ENCODE peak calls at places on chromosomes 3 and 15, in eight cellular contexts. D is A549, W is SK-N-SH, P is HepG2, Z is IMR-90, E is K562, T is H1, B is GM12878. V is an unnamed sample.

GRCh38 chr3:71495708-71496472 is 87.6 kb downstream of the FOXP1 start:
- DNase-seq in D (peak; percentile 60), W (no peak), P (peak; percentile 5), Z (peak; percentile 91), E (peak; percentile 47), T (no peak), B (no peak), V (no peak)

GRCh38 chr3:71119171-71119570 is 464.4 kb downstream of the FOXP1 start:
- DNase-seq in D (no peak), W (no peak), P (no peak), Z (peak; percentile 44), E (no peak), T (no peak), B (no peak), V (no peak)

GRCh38 chr15:100703032-100703578 is 100.7 kb downstream of the ASB7 start:
- DNase-seq in D (no peak), W (no peak), P (no peak), Z (peak; percentile 93), E (peak; percentile 24), T (no peak), B (peak; percentile 84), V (no peak)

GRCh38 chr15:92880796-92881569 is 19.1 kb upstream of the CHD2 start:
- DNase-seq in D (no peak), W (no peak), P (no peak), Z (no peak), E (no peak), T (no peak), B (no peak), V (no peak)

GRCh38 chr3:107241217-107241616 is 136.0 kb upstream of the CCDC54 start:
- DNase-seq in D (peak; percentile 49), W (peak; percentile 32), P (no peak), Z (no peak), E (peak; percentile 33), T (no peak), B (no peak), V (peak; percentile 37)

GRCh38 chr3:127744216-127744815 is 71.6 kb downstream of the ABTB1 start:
- DNase-seq in D (no peak), W (peak; percentile 49), P (no peak), Z (no peak), E (no peak), T (no peak), B (no peak), V (no peak)

GRCh38 chr15:58748040-58748786 is 1.3 kb downstream of the ADAM10 start:
- DNase-seq in D (no peak), W (no peak), P (no peak), Z (no peak), E (no peak), T (no peak), B (no peak), V (no peak)

GRCh38 chr3:89246326-89246725 is 138.9 kb downstream of the EPHA3 start:
- DNase-seq in D (no peak), W (no peak), P (no peak), Z (no peak), E (no peak), T (peak; percentile 62), B (no peak), V (peak; percentile 66)

GRCh38 chr3:24829011-24829581 is 334.4 kb upstream of the THRB start:
- DNase-seq in D (peak; percentile 31), W (peak; percentile 93), P (no peak), Z (no peak), E (no peak), T (peak; percentile 76), B (no peak), V (peak; percentile 53)

DNA sequence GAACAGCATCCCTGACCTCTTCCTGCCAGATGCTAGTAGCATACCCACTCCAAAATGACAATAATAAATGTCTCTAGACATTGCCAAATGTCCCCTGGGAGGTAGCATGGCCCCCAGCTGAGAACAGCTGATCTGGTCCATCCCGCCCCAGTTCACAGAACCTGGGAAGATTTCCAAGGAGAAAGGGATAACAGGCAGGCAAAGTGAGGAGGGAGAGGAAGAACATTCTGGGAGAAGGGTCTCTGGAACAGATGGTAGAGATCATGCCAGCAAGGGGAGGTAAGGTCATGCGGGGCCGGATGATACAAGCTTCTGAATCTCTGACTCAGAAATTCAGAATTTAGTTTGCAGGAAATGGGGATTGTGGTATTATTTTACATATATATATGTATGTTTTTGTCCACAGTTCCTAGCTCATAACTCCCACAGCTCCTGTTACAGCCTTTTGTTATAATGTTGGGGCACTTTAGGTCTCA is 192.7 kb downstream of the SUCLG2 start:
- DNase-seq in D (no peak), W (no peak), P (no peak), Z (peak; percentile 63), E (no peak), T (no peak), B (no peak), V (no peak)
- TF ChIP-seq USF2 in D (no peak), W (no peak), P (no peak), Z (no peak), E (no peak), T (no peak), B (no peak), V (no peak)

GRCh38 chr3:131393868-131394267 is 12.3 kb downstream of the NUDT16 start:
- DNase-seq in D (no peak), W (no peak), P (no peak), Z (no peak), E (no peak), T (no peak), B (no peak), V (no peak)
- TF ChIP-seq USF2 in D (no peak), W (no peak), P (no peak), Z (no peak), E (no peak), T (no peak), B (no peak), V (no peak)

GRCh38 chr3:72887723-72888545 is at the start of gene GXYLT2:
- DNase-seq in D (peak; percentile 58), W (peak; percentile 89), P (peak; percentile 48), Z (peak; percentile 71), E (peak; percentile 76), T (peak; percentile 80), B (no peak), V (peak; percentile 72)
- TF ChIP-seq USF2 in D (no peak), W (no peak), P (no peak), Z (no peak), E (no peak), T (no peak), B (no peak), V (peak; percentile 7)

GRCh38 chr3:172258616-172259015 is 189.6 kb downstream of the GHSR start:
- DNase-seq in D (no peak), W (no peak), P (no peak), Z (peak; percentile 34), E (no peak), T (no peak), B (no peak), V (no peak)
- TF ChIP-seq USF2 in D (no peak), W (no peak), P (no peak), Z (no peak), E (no peak), T (no peak), B (no peak), V (no peak)